ENCODE peak calls at places on chromosome 19, in ten cellular contexts. S is cardiac fibroblast, R is lower lobe of right lung, L is AG09319, X is Caco-2, W is GM12865, I is mucosa of descending colon, Z is AG04450, M is A549, E is left lung. F is an unnamed sample.

GRCh38 chr19:31306006-31306753 is 43.1 kb downstream of the TSHZ3 start:
- DNase-seq in M (no peak), W (no peak), L (no peak), S (no peak), R (no peak), E (no peak), Z (no peak), I (no peak), X (no peak), F (no peak)

GRCh38 chr19:46357846-46358583 is 11.1 kb downstream of the PPP5C start:
- DNase-seq in W (no peak), R (no peak), X (peak; percentile 3), S (peak; percentile 76), Z (no peak), I (no peak), M (no peak), L (no peak), E (no peak), F (no peak)

GRCh38 chr19:48634424-48635262 is 2.5 kb downstream of the DBP start:
- DNase-seq in W (peak; percentile 98), L (peak; percentile 87), M (peak; percentile 91), S (peak; percentile 95), E (peak; percentile 99), Z (peak; percentile 82), X (peak; percentile 98), I (peak; percentile 99), R (peak; percentile 98), F (peak; percentile 97)

GRCh38 chr19:52034051-52034728 is 6.0 kb upstream of the ZNF614 start:
- DNase-seq in R (no peak), S (peak; percentile 35), Z (no peak), W (no peak), E (no peak), I (no peak), M (no peak), X (no peak), L (no peak), F (no peak)

GRCh38 chr19:18408053-18408476 is 10.6 kb upstream of the LRRC25 start:
- DNase-seq in L (no peak), R (peak; percentile 75), Z (no peak), I (peak; percentile 83), W (peak; percentile 90), M (no peak), E (peak; percentile 89), X (no peak), S (no peak), F (no peak)

GRCh38 chr19:46404039-46404883 is 9.1 kb downstream of the CCDC8 start:
- DNase-seq in I (peak; percentile 76), W (no peak), L (no peak), Z (no peak), E (peak; percentile 73), M (peak; percentile 93), S (no peak), R (peak; percentile 59), X (peak; percentile 81), F (no peak)

GRCh38 chr19:29400917-29401711 is 124.7 kb upstream of the VSTM2B start:
- DNase-seq in W (peak; percentile 15), E (peak; percentile 56), Z (no peak), L (no peak), X (no peak), M (no peak), R (no peak), S (no peak), I (no peak), F (no peak)

GRCh38 chr19:46376241-46377153 is 29.6 kb downstream of the PPP5C start:
- DNase-seq in E (peak; percentile 64), I (no peak), L (no peak), S (no peak), R (no peak), W (no peak), Z (no peak), M (no peak), X (peak; percentile 24), F (no peak)

GRCh38 chr19:6020972-6021805 is 43.2 kb upstream of the RANBP3 start:
- DNase-seq in I (no peak), W (no peak), M (no peak), L (no peak), S (no peak), R (peak; percentile 32), Z (no peak), X (no peak), E (peak; percentile 41), F (no peak)

GRCh38 chr19:18860725-18861124 is 29.0 kb downstream of the UPF1 start:
- DNase-seq in S (no peak), Z (no peak), R (peak; percentile 38), M (no peak), X (no peak), L (no peak), E (no peak), W (no peak), I (no peak), F (no peak)

GRCh38 chr19:7899751-7900352 is 3.8 kb upstream of the MAP2K7 start:
- DNase-seq in Z (no peak), L (no peak), I (no peak), W (no peak), S (no peak), M (no peak), R (no peak), E (peak; percentile 71), X (no peak), F (no peak)

GRCh38 chr19:55112781-55113569 is 4.5 kb downstream of the PPP1R12C start:
- DNase-seq in X (peak; percentile 40), I (no peak), M (no peak), L (no peak), R (no peak), Z (no peak), W (peak; percentile 58), S (no peak), E (no peak), F (no peak)
- TF ChIP-seq CTCF in X (peak; percentile 9), I (no peak), M (no peak), L (no peak), R (no peak), Z (no peak), W (peak; percentile 18), S (no peak), E (no peak), F (no peak)

GRCh38 chr19:374183-374885 is 29.7 kb upstream of the MIER2 start:
- DNase-seq in M (no peak), S (no peak), Z (no peak), X (no peak), R (no peak), E (no peak), W (no peak), L (no peak), I (no peak), F (no peak)

GRCh38 chr19:370641-371330 is 26.2 kb upstream of the MIER2 start:
- DNase-seq in I (no peak), L (no peak), M (no peak), R (no peak), W (no peak), E (no peak), S (no peak), Z (no peak), X (no peak), F (no peak)

GRCh38 chr19:373391-374182 is 29.0 kb upstream of the MIER2 start:
- DNase-seq in I (no peak), X (no peak), Z (no peak), L (no peak), R (no peak), W (no peak), M (no peak), S (no peak), E (no peak), F (no peak)

GRCh38 chr19:371501-372160 is 27.0 kb upstream of the MIER2 start:
- DNase-seq in R (no peak), L (no peak), Z (no peak), M (no peak), E (no peak), I (no peak), X (no peak), W (no peak), S (peak; percentile 14), F (peak; percentile 18)

DNA sequence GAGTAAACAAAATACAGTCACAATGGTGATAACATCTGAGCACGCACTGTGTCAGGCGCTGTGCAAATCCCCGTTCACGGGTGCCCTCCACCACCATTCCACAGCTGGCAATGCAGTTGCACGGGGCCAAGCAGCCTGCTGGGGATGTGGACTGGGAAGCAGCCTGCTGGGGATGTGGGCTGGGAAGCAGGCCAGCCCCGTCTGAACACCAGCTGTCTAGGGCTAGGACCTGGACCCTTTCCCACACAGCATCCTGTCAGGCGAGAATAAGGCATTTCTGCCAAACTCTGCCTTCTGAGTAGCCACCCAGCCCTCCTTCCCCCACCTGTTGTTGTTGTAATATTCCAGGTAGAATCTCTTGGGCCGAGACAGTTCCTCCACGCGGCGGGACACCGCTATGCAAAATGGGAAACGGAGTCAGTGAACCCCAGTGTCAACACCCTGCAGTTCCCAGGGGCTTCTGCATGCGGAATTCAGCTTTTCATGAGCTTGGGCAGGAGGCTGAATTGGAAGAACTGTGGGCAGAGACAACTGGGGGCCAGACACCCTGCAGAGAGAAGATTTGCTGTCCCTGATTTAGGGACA is 27.8 kb upstream of the MIER2 start:
- DNase-seq in L (peak; percentile 54), X (no peak), M (no peak), S (peak; percentile 66), I (no peak), Z (peak; percentile 60), W (no peak), R (no peak), E (no peak), F (no peak)
- TF ChIP-seq CTCF in L (no peak), X (no peak), M (no peak), S (no peak), I (no peak), Z (no peak), W (no peak), R (no peak), E (no peak), F (no peak)

DNA sequence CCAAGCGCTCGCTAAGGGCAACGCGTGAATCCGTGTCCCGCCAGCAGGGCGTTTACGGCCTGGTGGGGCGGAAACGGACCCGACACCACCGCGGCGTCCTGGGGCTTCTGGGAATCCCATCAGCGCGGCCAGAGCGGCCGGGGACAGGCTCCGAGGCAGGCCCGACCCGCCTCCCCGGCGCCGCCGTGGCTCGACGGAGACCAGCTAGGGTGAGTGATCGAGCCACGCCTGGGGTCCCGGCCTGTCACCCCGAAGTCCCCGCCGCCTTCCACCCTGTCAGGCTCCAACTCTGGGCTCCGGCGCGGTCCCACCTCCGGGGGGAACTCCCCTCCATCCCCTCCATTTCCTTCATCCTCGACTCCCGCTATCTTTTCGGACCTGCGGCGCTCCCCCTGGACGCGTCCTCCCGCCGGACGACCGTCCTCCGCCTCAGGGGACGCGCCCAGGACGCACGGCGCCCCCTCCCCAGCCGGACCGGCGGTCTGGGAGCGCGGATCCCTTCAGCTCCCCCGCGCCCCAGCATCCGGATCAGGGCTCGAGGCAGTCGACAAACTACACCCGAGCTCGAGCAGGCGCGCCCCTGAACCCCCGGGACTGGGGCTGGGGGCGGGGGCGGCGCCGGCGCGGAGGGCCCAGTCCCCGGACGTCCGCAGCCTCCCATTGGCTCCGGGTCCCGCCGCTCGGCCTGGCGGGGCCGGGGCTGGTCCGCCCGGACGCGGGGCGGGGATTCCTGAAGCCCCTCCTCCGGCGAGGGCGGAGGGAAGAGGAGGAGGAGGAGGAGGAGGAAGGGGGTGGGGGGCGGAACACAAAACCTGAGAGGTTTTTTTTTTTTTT is 643 bp upstream of the BICRA start:
- DNase-seq in S (peak; percentile 90), I (peak; percentile 98), W (peak; percentile 97), M (peak; percentile 94), E (peak; percentile 98), L (peak; percentile 84), X (peak; percentile 94), Z (peak; percentile 78), R (peak; percentile 93), F (peak; percentile 93)
- TF ChIP-seq CTCF in S (peak; percentile 39), I (no peak), W (peak; percentile 24), M (no peak), E (peak; percentile 39), L (peak; percentile 23), X (peak; percentile 29), Z (peak; percentile 39), R (peak; percentile 43), F (peak; percentile 26)

GRCh38 chr19:40571005-40571318 is 5.7 kb upstream of the SHKBP1 start:
- DNase-seq in L (no peak), R (no peak), M (no peak), I (no peak), Z (no peak), X (no peak), S (no peak), W (no peak), E (no peak), F (no peak)
- TF ChIP-seq CTCF in L (no peak), R (no peak), M (no peak), I (no peak), Z (no peak), X (no peak), S (no peak), W (no peak), E (no peak), F (no peak)